ENCODE peak calls at places on chromosomes 3 and 15, in six cellular contexts. Q is SK-N-SH, L is H9, I is mesenchymal stem cell, J is IMR-90, F is GM12878. X is an unnamed sample.

GRCh38 chr3:197406266-197406665 is 107.9 kb upstream of the DLG1 start:
- DNase-seq in Q (peak), L (no peak), I (no peak), J (no peak), F (no peak), X (no peak)

GRCh38 chr15:79640206-79640605 is 208.1 kb downstream of the MINAR1 start:
- DNase-seq in Q (no peak), L (no peak), I (peak), J (peak), F (no peak), X (peak)

GRCh38 chr3:118987466-118987865 is 47.2 kb downstream of the IGSF11 start:
- DNase-seq in Q (no peak), L (no peak), I (no peak), J (peak), F (no peak), X (no peak)

GRCh38 chr15:58590236-58590635 is 158.4 kb downstream of the LIPC start:
- DNase-seq in Q (no peak), L (no peak), I (no peak), J (no peak), F (no peak), X (no peak)

GRCh38 chr3:170322501-170323328 is 34.8 kb upstream of the SKIL start:
- DNase-seq in Q (no peak), L (no peak), I (no peak), J (no peak), F (no peak), X (no peak)

GRCh38 chr3:56980798-56981390 is 79.6 kb upstream of the SPATA12 start:
- DNase-seq in Q (no peak), L (no peak), I (peak), J (peak), F (no peak), X (peak)

GRCh38 chr3:56355570-56356185 is 112.6 kb downstream of the ERC2 start:
- DNase-seq in Q (no peak), L (no peak), I (peak), J (no peak), F (no peak), X (peak)

GRCh38 chr3:9500108-9501050 is 53.2 kb downstream of the LHFPL4 start:
- DNase-seq in Q (peak), L (peak), I (peak), J (peak), F (no peak), X (peak)

GRCh38 chr15:70426065-70426821 is 328.5 kb upstream of the TLE3 start:
- DNase-seq in Q (no peak), L (no peak), I (no peak), J (peak), F (no peak), X (peak)

GRCh38 chr3:67468511-67468910 is 185.9 kb downstream of the SUCLG2 start:
- DNase-seq in Q (no peak), L (no peak), I (no peak), J (peak), F (no peak), X (no peak)

GRCh38 chr3:28940530-28940929 is 340.3 kb upstream of the RBMS3 start:
- DNase-seq in Q (no peak), L (no peak), I (peak), J (peak), F (peak), X (no peak)

DNA sequence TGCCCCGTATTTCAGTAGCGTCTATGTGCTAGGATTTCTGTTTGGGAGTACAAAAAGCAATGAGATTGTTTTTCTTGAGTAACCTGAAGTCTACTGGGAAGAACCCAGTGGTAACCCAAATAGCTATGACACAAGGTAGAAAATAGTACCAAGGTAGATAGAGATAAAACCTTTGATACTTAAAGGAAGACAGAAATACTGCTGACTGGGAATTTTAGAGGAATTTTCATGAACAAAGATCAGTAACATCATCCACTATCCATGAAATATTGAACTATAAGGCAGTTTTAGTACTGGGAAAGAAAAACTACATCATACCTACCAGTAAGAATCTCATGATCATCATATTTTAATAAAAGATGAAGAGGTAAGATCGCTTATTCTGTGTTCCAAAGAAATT is 489.8 kb downstream of the LPP start:
- DNase-seq in Q (no peak), L (no peak), I (no peak), J (no peak), F (no peak), X (no peak)
- H3K9ac ChIP-seq in Q (no peak), L (no peak), I (no peak), J (no peak), F (no peak), X (no peak)

GRCh38 chr3:71111784-71112440 is 471.6 kb downstream of the FOXP1 start:
- DNase-seq in Q (no peak), L (no peak), I (peak), J (peak), F (no peak), X (peak)

GRCh38 chr3:71109977-71110285 is 473.6 kb downstream of the FOXP1 start:
- DNase-seq in Q (no peak), L (no peak), I (no peak), J (no peak), F (no peak), X (no peak)

GRCh38 chr3:71110531-71111222 is 472.9 kb downstream of the FOXP1 start:
- DNase-seq in Q (no peak), L (no peak), I (no peak), J (no peak), F (no peak), X (no peak)

GRCh38 chr3:71114610-71115009 is 468.9 kb downstream of the FOXP1 start:
- DNase-seq in Q (no peak), L (no peak), I (no peak), J (no peak), F (no peak), X (no peak)

DNA sequence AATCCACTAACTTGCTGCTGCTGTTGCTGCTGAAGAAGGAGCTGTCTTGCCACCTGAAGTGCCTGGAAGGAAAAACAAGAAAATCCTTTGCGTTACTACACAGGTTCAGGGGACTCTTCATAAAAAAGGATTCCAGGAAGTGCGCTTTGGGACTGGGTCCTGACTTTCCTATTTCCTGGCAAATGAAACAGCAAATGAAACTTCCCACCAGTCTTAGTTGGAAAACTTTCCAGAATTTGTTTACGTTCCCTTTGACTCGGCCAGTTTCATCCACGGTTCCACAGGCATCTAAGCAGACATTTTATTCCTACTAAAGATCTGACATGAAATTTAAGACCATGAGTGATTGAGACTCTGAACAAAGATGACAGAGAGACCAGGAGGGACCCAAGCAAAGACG is 471.0 kb downstream of the FOXP1 start:
- DNase-seq in Q (no peak), L (no peak), I (peak), J (peak), F (no peak), X (no peak)
- H3K27ac ChIP-seq in Q (peak), L (no peak), I (no peak), J (peak), F (no peak), X (peak)

DNA sequence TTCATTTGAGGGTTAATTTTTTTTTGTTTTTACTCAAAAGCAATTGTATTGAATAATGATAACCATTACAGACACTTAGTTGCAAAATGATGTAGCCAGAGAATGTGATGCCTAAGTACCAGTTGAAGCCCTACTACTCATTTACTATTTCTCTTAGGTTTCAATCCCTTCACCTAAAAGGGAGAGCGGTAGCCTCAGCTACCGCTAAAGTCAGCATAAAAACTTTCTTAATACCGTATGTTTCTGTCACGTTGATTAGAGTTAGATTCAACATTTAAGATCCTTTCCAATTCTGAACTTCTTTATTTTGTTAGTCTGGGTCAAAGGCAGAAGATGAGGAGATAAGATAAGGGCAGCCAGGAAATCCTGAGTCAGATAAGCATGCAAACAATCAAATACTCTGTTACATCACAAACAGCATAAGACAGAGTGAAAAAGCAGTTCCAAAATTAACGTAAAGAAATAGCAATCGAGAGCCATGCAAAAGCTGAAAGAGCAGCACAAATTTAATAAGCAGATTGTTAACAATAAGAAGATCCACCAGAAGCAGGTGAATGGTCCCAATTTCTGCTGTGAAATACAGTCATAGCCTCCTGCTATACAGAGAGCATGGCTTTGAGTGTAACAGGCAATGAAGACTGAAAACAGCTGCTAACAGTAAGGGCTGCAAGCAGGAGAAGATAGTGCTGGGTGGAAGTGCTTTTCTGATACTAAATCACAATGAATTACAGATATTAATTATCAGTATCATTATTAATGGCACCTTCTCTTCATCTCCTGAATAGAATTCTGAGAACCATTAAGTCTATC is 3.0 kb downstream of the TMEM207 start:
- DNase-seq in Q (no peak), L (no peak), I (peak), J (no peak), F (no peak), X (no peak)
- H3K9ac ChIP-seq in Q (no peak), L (no peak), I (no peak), J (no peak), F (no peak), X (no peak)

GRCh38 chr15:96273317-96274086 is 57.0 kb upstream of the NR2F2 start:
- DNase-seq in Q (no peak), L (no peak), I (peak), J (peak), F (peak), X (peak)

GRCh38 chr15:96274087-96274440 is 56.4 kb upstream of the NR2F2 start:
- DNase-seq in Q (no peak), L (no peak), I (no peak), J (no peak), F (no peak), X (no peak)

GRCh38 chr15:96272427-96272826 is 58.1 kb upstream of the NR2F2 start:
- DNase-seq in Q (no peak), L (no peak), I (no peak), J (no peak), F (no peak), X (no peak)

GRCh38 chr15:96274698-96275097 is 55.8 kb upstream of the NR2F2 start:
- DNase-seq in Q (no peak), L (no peak), I (no peak), J (no peak), F (no peak), X (peak)

DNA sequence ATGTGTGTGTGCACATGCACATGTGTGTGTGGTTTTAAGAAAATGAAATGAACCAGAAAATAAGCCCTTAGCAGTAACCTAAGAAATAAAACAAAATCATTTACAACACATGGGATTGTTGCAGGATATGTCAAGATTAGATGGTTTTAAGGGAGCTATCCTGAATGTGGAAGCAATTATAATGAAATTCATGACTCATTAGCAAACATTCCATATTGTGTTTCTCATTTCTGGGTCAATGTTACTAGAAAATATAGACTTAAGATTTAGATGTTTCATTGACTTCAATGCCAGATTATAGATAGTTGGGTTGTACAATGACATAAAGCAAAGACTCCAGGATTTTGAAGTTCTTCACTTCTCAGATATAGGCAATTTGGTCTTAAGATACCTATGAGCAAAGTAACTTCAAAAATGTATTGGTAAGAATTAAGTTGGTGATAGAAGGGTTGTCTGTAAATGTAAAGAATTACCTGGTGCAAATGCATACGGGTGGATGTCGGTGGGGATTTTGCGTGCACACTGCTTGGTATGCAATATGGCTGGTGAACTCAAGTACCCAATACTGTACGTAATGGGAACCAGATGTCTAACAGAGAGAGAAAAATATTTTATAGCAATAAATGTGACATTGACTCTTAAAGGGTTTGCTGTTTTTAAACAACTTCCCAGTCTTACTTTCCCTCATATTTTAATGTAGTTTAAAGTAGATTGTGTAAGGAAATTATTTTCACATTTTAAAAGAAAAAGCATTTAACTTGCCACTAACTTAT is 53.9 kb upstream of the NR2F2 start:
- DNase-seq in Q (no peak), L (no peak), I (no peak), J (peak), F (no peak), X (peak)
- H3K27ac ChIP-seq in Q (peak), L (no peak), I (peak), J (peak), F (no peak), X (peak)

GRCh38 chr3:37052860-37053259 is 59.5 kb downstream of the MLH1 start:
- DNase-seq in Q (no peak), L (no peak), I (no peak), J (no peak), F (no peak), X (no peak)

GRCh38 chr3:37053753-37054152 is 60.4 kb downstream of the MLH1 start:
- DNase-seq in Q (no peak), L (no peak), I (no peak), J (no peak), F (no peak), X (no peak)

GRCh38 chr3:37050242-37050641 is 56.9 kb downstream of the MLH1 start:
- DNase-seq in Q (peak), L (no peak), I (peak), J (no peak), F (no peak), X (no peak)

GRCh38 chr3:37054370-37054769 is 61.1 kb downstream of the MLH1 start:
- DNase-seq in Q (no peak), L (no peak), I (peak), J (peak), F (peak), X (peak)

DNA sequence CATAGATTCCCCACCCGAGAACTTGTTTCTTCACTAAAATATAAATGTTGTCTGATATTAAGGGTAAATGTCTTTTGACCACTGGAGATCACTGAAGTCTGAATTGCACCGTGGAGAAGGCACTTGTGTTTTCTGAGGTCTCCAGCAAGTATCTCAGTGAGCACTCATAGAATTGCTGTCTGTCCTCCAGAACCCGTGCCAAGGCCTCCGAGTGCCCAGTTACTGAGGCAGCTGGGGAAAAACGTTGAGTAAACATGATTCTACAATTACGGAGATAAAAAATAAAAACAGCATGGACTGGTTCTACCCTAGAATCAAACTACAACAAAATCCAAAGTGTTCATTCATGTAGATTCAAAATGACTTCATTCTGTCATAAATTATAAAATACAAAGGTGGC is 60.0 kb downstream of the MLH1 start:
- DNase-seq in Q (no peak), L (no peak), I (no peak), J (no peak), F (no peak), X (no peak)
- H3K9ac ChIP-seq in Q (no peak), L (no peak), I (peak), J (no peak), F (no peak), X (no peak)

DNA sequence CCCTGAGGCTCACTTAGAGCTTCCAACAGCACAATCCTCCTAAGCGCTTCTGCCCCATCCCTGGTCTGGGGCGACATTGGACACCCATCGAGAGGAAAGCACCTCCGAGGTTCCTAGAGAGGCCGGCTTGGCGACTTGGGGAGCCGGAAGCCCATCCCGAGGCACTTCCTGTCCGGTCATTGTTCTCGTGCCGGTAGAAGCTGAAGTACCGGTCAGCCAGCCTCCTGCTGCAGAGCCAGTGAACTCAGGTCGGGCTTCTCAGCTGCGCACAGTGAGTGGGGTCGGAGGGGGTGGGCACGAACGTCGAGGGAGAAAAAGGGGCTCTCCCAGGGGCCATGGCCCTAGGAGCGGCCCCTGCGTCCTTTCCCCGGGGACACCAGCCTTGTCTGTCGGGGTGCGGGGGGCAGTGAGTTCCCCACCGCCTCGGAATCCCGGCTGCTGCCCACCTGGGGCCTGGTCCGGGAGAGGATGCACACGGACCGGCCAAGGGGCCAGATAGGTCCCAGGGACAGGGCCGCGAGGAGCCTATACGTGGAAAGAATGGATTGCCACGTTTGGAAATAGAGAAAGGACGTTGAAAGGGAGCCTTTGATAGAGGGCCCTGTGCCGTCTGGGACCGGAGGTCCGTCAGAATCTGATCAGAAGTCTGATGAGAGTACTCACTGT is at the start of gene ZNF35:
- DNase-seq in Q (peak), L (peak), I (peak), J (peak), F (peak), X (peak)
- H3K27ac ChIP-seq in Q (peak), L (no peak), I (peak), J (peak), F (peak), X (no peak)

X was measured in PC-3.